ENCODE peak calls at places on chromosomes 1 and 21, in eight cellular contexts. One of them, this sample, is unnamed.

GRCh38 chr1:40350391-40350790 is 23.1 kb upstream of the SMAP2 start:
- DNase-seq in left colon: no peak
- DNase-seq in lower lobe of right lung: no peak
- DNase-seq in NCI-H1105: no peak
- DNase-seq in germinal center: peak; percentile 40
- DNase-seq in HFF-Myc: no peak
- DNase-seq in brain microvascular endothelial cell: no peak
- DNase-seq in HCEC 1CT: no peak
- DNase-seq in this sample: no peak

GRCh38 chr1:77416692-77417450 is 135.1 kb downstream of the AK5 start:
- DNase-seq in lower lobe of right lung: no peak
- DNase-seq in HCEC 1CT: peak; percentile 47
- DNase-seq in germinal center: no peak
- DNase-seq in left colon: no peak
- DNase-seq in NCI-H1105: no peak
- DNase-seq in HFF-Myc: no peak
- DNase-seq in brain microvascular endothelial cell: peak; percentile 14
- DNase-seq in this sample: no peak

GRCh38 chr1:107529511-107530149 is 388.8 kb downstream of the NTNG1 start:
- DNase-seq in brain microvascular endothelial cell: peak; percentile 30
- DNase-seq in NCI-H1105: peak; percentile 66
- DNase-seq in left colon: no peak
- DNase-seq in HCEC 1CT: peak; percentile 32
- DNase-seq in lower lobe of right lung: no peak
- DNase-seq in germinal center: peak; percentile 65
- DNase-seq in HFF-Myc: peak; percentile 19
- DNase-seq in this sample: peak; percentile 32

GRCh38 chr1:9200441-9200840 is 34.1 kb upstream of the H6PD start:
- DNase-seq in lower lobe of right lung: no peak
- DNase-seq in germinal center: no peak
- DNase-seq in brain microvascular endothelial cell: no peak
- DNase-seq in NCI-H1105: no peak
- DNase-seq in HCEC 1CT: peak; percentile 49
- DNase-seq in left colon: no peak
- DNase-seq in HFF-Myc: no peak
- DNase-seq in this sample: no peak

GRCh38 chr21:45306832-45307571 is 19.3 kb upstream of the POFUT2 start:
- DNase-seq in HCEC 1CT: peak; percentile 45
- DNase-seq in left colon: peak; percentile 60
- DNase-seq in HFF-Myc: no peak
- DNase-seq in germinal center: no peak
- DNase-seq in brain microvascular endothelial cell: peak; percentile 93
- DNase-seq in NCI-H1105: no peak
- DNase-seq in lower lobe of right lung: peak; percentile 72
- DNase-seq in this sample: no peak

GRCh38 chr1:6423321-6423999 is 1.1 kb upstream of the ESPN start:
- DNase-seq in HFF-Myc: no peak
- DNase-seq in germinal center: peak; percentile 79
- DNase-seq in HCEC 1CT: no peak
- DNase-seq in brain microvascular endothelial cell: peak; percentile 24
- DNase-seq in NCI-H1105: peak; percentile 72
- DNase-seq in lower lobe of right lung: peak; percentile 79
- DNase-seq in left colon: peak; percentile 56
- DNase-seq in this sample: peak; percentile 88

GRCh38 chr1:183467687-183468086 is 4.6 kb upstream of the SMG7 start:
- DNase-seq in brain microvascular endothelial cell: no peak
- DNase-seq in left colon: no peak
- DNase-seq in HCEC 1CT: peak; percentile 55
- DNase-seq in HFF-Myc: no peak
- DNase-seq in germinal center: no peak
- DNase-seq in NCI-H1105: no peak
- DNase-seq in lower lobe of right lung: no peak
- DNase-seq in this sample: no peak

GRCh38 chr1:149844096-149844495 is 55.3 kb upstream of the BOLA1 start:
- DNase-seq in left colon: no peak
- DNase-seq in brain microvascular endothelial cell: peak; percentile 39
- DNase-seq in HCEC 1CT: peak; percentile 72
- DNase-seq in germinal center: no peak
- DNase-seq in HFF-Myc: no peak
- DNase-seq in NCI-H1105: no peak
- DNase-seq in lower lobe of right lung: no peak
- DNase-seq in this sample: peak; percentile 56

GRCh38 chr1:154466879-154467767 is 34.9 kb upstream of the TDRD10 start:
- DNase-seq in lower lobe of right lung: no peak
- DNase-seq in NCI-H1105: no peak
- DNase-seq in HFF-Myc: no peak
- DNase-seq in germinal center: no peak
- DNase-seq in brain microvascular endothelial cell: no peak
- DNase-seq in left colon: no peak
- DNase-seq in HCEC 1CT: no peak
- DNase-seq in this sample: no peak

GRCh38 chr1:61012365-61012764 is 70.0 kb upstream of the NFIA start:
- DNase-seq in brain microvascular endothelial cell: no peak
- DNase-seq in left colon: no peak
- DNase-seq in HFF-Myc: no peak
- DNase-seq in HCEC 1CT: no peak
- DNase-seq in lower lobe of right lung: no peak
- DNase-seq in NCI-H1105: no peak
- DNase-seq in germinal center: no peak
- DNase-seq in this sample: no peak

GRCh38 chr1:22711591-22712501 is 1.2 kb downstream of the EPHB2 start:
- DNase-seq in left colon: no peak
- DNase-seq in germinal center: no peak
- DNase-seq in HCEC 1CT: no peak
- DNase-seq in HFF-Myc: no peak
- DNase-seq in brain microvascular endothelial cell: no peak
- DNase-seq in lower lobe of right lung: no peak
- DNase-seq in NCI-H1105: no peak
- DNase-seq in this sample: peak; percentile 58

GRCh38 chr1:44212355-44213221 is 683 bp upstream of the DMAP1 start:
- DNase-seq in NCI-H1105: no peak
- DNase-seq in HCEC 1CT: no peak
- DNase-seq in lower lobe of right lung: no peak
- DNase-seq in germinal center: no peak
- DNase-seq in HFF-Myc: no peak
- DNase-seq in left colon: no peak
- DNase-seq in brain microvascular endothelial cell: no peak
- DNase-seq in this sample: no peak

GRCh38 chr21:30194701-30195299 is 21.1 kb downstream of the CLDN8 start:
- DNase-seq in germinal center: no peak
- DNase-seq in brain microvascular endothelial cell: peak; percentile 37
- DNase-seq in HFF-Myc: no peak
- DNase-seq in lower lobe of right lung: no peak
- DNase-seq in NCI-H1105: peak; percentile 28
- DNase-seq in HCEC 1CT: no peak
- DNase-seq in left colon: no peak
- DNase-seq in this sample: peak; percentile 39

GRCh38 chr21:37259426-37259825 is 7.7 kb downstream of the VPS26C start:
- DNase-seq in HCEC 1CT: no peak
- DNase-seq in NCI-H1105: no peak
- DNase-seq in lower lobe of right lung: no peak
- DNase-seq in HFF-Myc: no peak
- DNase-seq in brain microvascular endothelial cell: no peak
- DNase-seq in germinal center: no peak
- DNase-seq in left colon: no peak
- DNase-seq in this sample: no peak

GRCh38 chr1:214823311-214824117 is 220.5 kb downstream of the CENPF start:
- DNase-seq in HFF-Myc: no peak
- DNase-seq in HCEC 1CT: no peak
- DNase-seq in NCI-H1105: no peak
- DNase-seq in lower lobe of right lung: no peak
- DNase-seq in germinal center: no peak
- DNase-seq in left colon: no peak
- DNase-seq in brain microvascular endothelial cell: no peak
- DNase-seq in this sample: peak; percentile 57